ENCODE peak calls at places on chromosomes 12 and 14, in five cellular contexts. F is left ventricle myocardium inferior; L is NCI-H1436 treated with DMSO at 0.1 percent for 48 hours; I is DND-41; W is activated T-helper 1 cell treated with anti-CD3 and anti-CD28 coated beads, Interleukin-2, amount 50 U/mL, for 16 hours. T is an unnamed sample.

GRCh38 chr12:132264086-132265010 is 65.0 kb downstream of the GALNT9 start:
- DNase-seq in I (no peak), F (no peak), L (no peak), W (no peak), T (no peak)

GRCh38 chr14:100677152-100677924 is 49.4 kb upstream of the DLK1 start:
- DNase-seq in I (no peak), W (no peak), F (peak; percentile 41), L (no peak), T (no peak)

GRCh38 chr14:78902010-78902623 is 731.9 kb downstream of the NRXN3 start:
- DNase-seq in I (peak; percentile 14), L (peak; percentile 29), W (no peak), F (peak; percentile 14), T (peak; percentile 57)

GRCh38 chr12:1464925-1465324 is 129.5 kb downstream of the FBXL14 start:
- DNase-seq in F (no peak), I (no peak), L (no peak), W (no peak), T (no peak)

GRCh38 chr12:64824500-64825142 is at the start of gene TBC1D30:
- DNase-seq in W (no peak), L (peak; percentile 42), I (no peak), F (no peak), T (peak; percentile 77)

GRCh38 chr12:54016478-54016964 is 7.7 kb downstream of the HOXC8 start:
- DNase-seq in L (no peak), I (no peak), W (no peak), F (no peak), T (no peak)

GRCh38 chr12:102811125-102811737 is 105.8 kb downstream of the PAH start:
- DNase-seq in W (no peak), F (no peak), L (no peak), I (peak; percentile 30), T (peak; percentile 75)

GRCh38 chr12:56142184-56142784 is 10.1 kb upstream of the MYL6B start:
- DNase-seq in L (no peak), F (no peak), W (no peak), I (no peak), T (no peak)